ENCODE peak calls at places on chromosomes 7 and 10, in nine cellular contexts. One of them, this sample, is unnamed. For H3K4me1, the result is how much of the 10 kb centered on the place peaks cover.

GRCh38 chr10:75159519-75159918 is 48.1 kb downstream of the SAMD8 start:
- DNase-seq in testis: no peak
- DNase-seq in IMR-90: peak
- DNase-seq in heart left ventricle: no peak
- DNase-seq in Peyer's patch: no peak
- DNase-seq in esophagus squamous epithelium: no peak
- DNase-seq in spleen: no peak
- DNase-seq in breast epithelium: no peak
- DNase-seq in sigmoid colon: no peak
- DNase-seq in this sample: no peak

GRCh38 chr7:116776610-116777289 is 85.6 kb upstream of the CAPZA2 start:
- DNase-seq in testis: no peak
- DNase-seq in IMR-90: peak
- DNase-seq in heart left ventricle: no peak
- DNase-seq in Peyer's patch: no peak
- DNase-seq in esophagus squamous epithelium: no peak
- DNase-seq in spleen: no peak
- DNase-seq in breast epithelium: peak
- DNase-seq in sigmoid colon: no peak
- DNase-seq in this sample: no peak

GRCh38 chr7:152551304-152552036 is 115.7 kb upstream of the KMT2C start:
- DNase-seq in testis: no peak
- DNase-seq in IMR-90: no peak
- DNase-seq in heart left ventricle: no peak
- DNase-seq in Peyer's patch: no peak
- DNase-seq in esophagus squamous epithelium: no peak
- DNase-seq in spleen: no peak
- DNase-seq in breast epithelium: no peak
- DNase-seq in sigmoid colon: no peak
- DNase-seq in this sample: no peak

GRCh38 chr7:112504093-112504695 is 23.4 kb downstream of the LSMEM1 start:
- DNase-seq in testis: no peak
- DNase-seq in IMR-90: no peak
- DNase-seq in heart left ventricle: no peak
- DNase-seq in Peyer's patch: no peak
- DNase-seq in esophagus squamous epithelium: no peak
- DNase-seq in spleen: no peak
- DNase-seq in breast epithelium: no peak
- DNase-seq in sigmoid colon: no peak
- DNase-seq in this sample: no peak

GRCh38 chr7:44176486-44176885 is 12.8 kb downstream of the GCK start:
- DNase-seq in testis: no peak
- DNase-seq in IMR-90: no peak
- DNase-seq in heart left ventricle: no peak
- DNase-seq in Peyer's patch: no peak
- DNase-seq in esophagus squamous epithelium: no peak
- DNase-seq in spleen: no peak
- DNase-seq in breast epithelium: no peak
- DNase-seq in sigmoid colon: no peak
- DNase-seq in this sample: no peak

GRCh38 chr10:36096571-36096970 is 454.5 kb upstream of the FZD8 start:
- DNase-seq in testis: no peak
- DNase-seq in IMR-90: peak
- DNase-seq in heart left ventricle: no peak
- DNase-seq in Peyer's patch: no peak
- DNase-seq in esophagus squamous epithelium: no peak
- DNase-seq in spleen: no peak
- DNase-seq in breast epithelium: no peak
- DNase-seq in sigmoid colon: no peak
- DNase-seq in this sample: no peak

GRCh38 chr7:100705341-100705752 is 574 bp upstream of the POP7 start:
- DNase-seq in testis: peak
- DNase-seq in IMR-90: peak
- DNase-seq in heart left ventricle: peak
- DNase-seq in Peyer's patch: peak
- DNase-seq in esophagus squamous epithelium: no peak
- DNase-seq in spleen: peak
- DNase-seq in breast epithelium: peak
- DNase-seq in sigmoid colon: peak
- DNase-seq in this sample: peak

GRCh38 chr10:31961675-31962074 is 33.0 kb upstream of the ARHGAP12 start:
- DNase-seq in testis: no peak
- DNase-seq in IMR-90: peak
- DNase-seq in heart left ventricle: no peak
- DNase-seq in Peyer's patch: no peak
- DNase-seq in esophagus squamous epithelium: no peak
- DNase-seq in spleen: no peak
- DNase-seq in breast epithelium: no peak
- DNase-seq in sigmoid colon: no peak
- DNase-seq in this sample: no peak

GRCh38 chr10:50565301-50566083 is 58.3 kb downstream of the SGMS1 start:
- DNase-seq in testis: no peak
- DNase-seq in IMR-90: no peak
- DNase-seq in heart left ventricle: no peak
- DNase-seq in Peyer's patch: no peak
- DNase-seq in esophagus squamous epithelium: no peak
- DNase-seq in spleen: no peak
- DNase-seq in breast epithelium: no peak
- DNase-seq in sigmoid colon: no peak
- DNase-seq in this sample: no peak

GRCh38 chr10:50561816-50562215 is 61.9 kb downstream of the SGMS1 start:
- DNase-seq in testis: no peak
- DNase-seq in IMR-90: no peak
- DNase-seq in heart left ventricle: no peak
- DNase-seq in Peyer's patch: no peak
- DNase-seq in esophagus squamous epithelium: no peak
- DNase-seq in spleen: no peak
- DNase-seq in breast epithelium: no peak
- DNase-seq in sigmoid colon: no peak
- DNase-seq in this sample: no peak

GRCh38 chr10:50563906-50564305 is 59.9 kb downstream of the SGMS1 start:
- DNase-seq in testis: no peak
- DNase-seq in IMR-90: no peak
- DNase-seq in heart left ventricle: no peak
- DNase-seq in Peyer's patch: peak
- DNase-seq in esophagus squamous epithelium: no peak
- DNase-seq in spleen: no peak
- DNase-seq in breast epithelium: no peak
- DNase-seq in sigmoid colon: no peak
- DNase-seq in this sample: no peak

GRCh38 chr10:50567384-50567783 is 56.4 kb downstream of the SGMS1 start:
- DNase-seq in testis: no peak
- DNase-seq in IMR-90: no peak
- DNase-seq in heart left ventricle: no peak
- DNase-seq in Peyer's patch: no peak
- DNase-seq in esophagus squamous epithelium: no peak
- DNase-seq in spleen: no peak
- DNase-seq in breast epithelium: no peak
- DNase-seq in sigmoid colon: no peak
- DNase-seq in this sample: peak

DNA sequence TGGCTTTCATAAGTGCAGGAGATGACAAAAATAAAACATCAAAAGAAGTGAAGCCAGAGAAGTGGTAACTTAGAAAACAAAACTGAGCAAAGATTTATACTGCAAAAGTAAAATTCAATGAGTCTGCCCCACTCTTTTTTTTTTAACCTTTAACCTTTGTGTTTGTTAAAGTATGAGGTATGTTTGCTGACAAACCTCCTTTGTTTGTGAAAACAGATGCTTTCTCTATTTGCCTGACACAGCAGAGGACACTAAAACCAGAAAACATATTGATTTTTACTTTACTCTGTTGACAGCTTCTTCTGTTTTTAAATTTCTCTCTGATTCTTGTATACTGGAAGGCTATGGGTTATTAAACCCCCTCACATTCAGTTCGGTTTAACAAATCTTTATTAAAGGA is 57.6 kb downstream of the SGMS1 start:
- DNase-seq in testis: no peak
- DNase-seq in IMR-90: no peak
- DNase-seq in heart left ventricle: no peak
- DNase-seq in Peyer's patch: no peak
- DNase-seq in esophagus squamous epithelium: no peak
- DNase-seq in spleen: no peak
- DNase-seq in breast epithelium: no peak
- DNase-seq in sigmoid colon: no peak
- DNase-seq in this sample: no peak
- H3K4me1 ChIP-seq in testis: under half
- H3K4me1 ChIP-seq in IMR-90: under half
- H3K4me1 ChIP-seq in heart left ventricle: under half
- H3K4me1 ChIP-seq in Peyer's patch: under half
- H3K4me1 ChIP-seq in esophagus squamous epithelium: under half
- H3K4me1 ChIP-seq in spleen: under half
- H3K4me1 ChIP-seq in breast epithelium: under half
- H3K4me1 ChIP-seq in sigmoid colon: under half
- H3K4me1 ChIP-seq in this sample: under half

DNA sequence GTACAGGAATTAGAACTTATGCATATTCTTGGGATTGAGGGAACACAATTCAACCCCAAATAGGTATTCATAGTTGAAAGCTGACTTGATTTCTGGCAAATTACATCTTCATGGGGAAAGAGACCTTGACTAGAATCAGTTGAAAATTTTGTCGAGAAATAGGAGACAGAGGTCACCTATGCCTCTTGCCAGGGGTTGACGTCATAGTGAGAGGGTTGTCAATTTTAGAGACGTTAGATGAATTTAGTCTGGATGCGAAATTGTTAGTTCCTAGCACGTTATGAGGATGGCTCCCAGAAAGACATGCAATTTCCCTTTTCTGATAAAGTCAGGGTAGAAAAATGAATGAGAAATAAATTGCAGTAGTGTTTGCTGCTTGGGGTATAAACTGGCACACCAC is 59.3 kb downstream of the SEC61G start:
- DNase-seq in testis: no peak
- DNase-seq in IMR-90: no peak
- DNase-seq in heart left ventricle: no peak
- DNase-seq in Peyer's patch: no peak
- DNase-seq in esophagus squamous epithelium: no peak
- DNase-seq in spleen: no peak
- DNase-seq in breast epithelium: no peak
- DNase-seq in sigmoid colon: no peak
- DNase-seq in this sample: no peak
- TF ChIP-seq POLR2A in testis: no peak
- TF ChIP-seq POLR2A in IMR-90: no peak
- TF ChIP-seq POLR2A in heart left ventricle: no peak
- TF ChIP-seq POLR2A in Peyer's patch: no peak
- TF ChIP-seq POLR2A in esophagus squamous epithelium: no peak
- TF ChIP-seq POLR2A in spleen: no peak
- TF ChIP-seq POLR2A in breast epithelium: no peak
- TF ChIP-seq POLR2A in sigmoid colon: no peak
- TF ChIP-seq POLR2A in this sample: no peak

DNA sequence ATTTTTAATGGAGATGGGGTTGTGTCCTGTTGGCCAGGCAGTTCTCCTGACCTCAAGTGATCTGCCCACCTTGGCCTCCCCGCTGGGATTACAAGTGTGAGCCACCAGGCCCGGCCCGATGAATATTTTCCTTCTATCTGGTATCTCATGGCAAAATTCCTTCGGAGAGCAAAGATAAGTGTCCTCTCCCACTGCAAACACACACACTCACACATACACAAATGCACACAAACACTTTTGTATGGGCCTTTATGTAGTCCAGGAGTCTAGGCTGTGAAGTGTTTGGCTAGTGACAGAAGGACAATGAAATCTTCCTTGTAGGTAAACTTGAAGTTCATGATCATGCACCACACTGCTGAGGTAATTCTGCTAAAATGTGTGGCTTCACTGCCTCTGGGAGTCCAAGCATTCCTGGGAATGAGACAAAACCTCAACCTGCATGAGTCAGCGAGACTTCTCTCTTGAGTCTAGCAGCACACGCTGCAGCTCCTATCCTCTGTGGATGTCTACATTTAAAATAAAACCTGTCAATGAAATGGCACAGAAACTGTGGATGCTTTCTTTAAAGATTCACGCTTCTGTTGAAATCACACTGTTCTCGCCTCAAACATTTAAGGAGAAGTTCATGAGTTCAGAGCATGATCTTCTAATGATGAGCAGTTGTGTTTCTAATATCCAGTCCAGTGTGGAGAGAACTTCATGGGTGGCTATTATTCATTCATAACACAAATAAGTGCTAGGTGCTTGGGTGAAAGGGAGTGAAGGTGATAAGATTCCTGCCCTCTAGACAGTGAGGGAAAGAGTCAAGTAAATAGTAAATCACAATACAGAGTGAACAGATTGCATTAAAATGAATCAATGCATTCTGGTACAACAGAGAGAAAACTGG is 96.5 kb downstream of the NRP1 start:
- DNase-seq in testis: no peak
- DNase-seq in IMR-90: peak
- DNase-seq in heart left ventricle: no peak
- DNase-seq in Peyer's patch: no peak
- DNase-seq in esophagus squamous epithelium: no peak
- DNase-seq in spleen: no peak
- DNase-seq in breast epithelium: peak
- DNase-seq in sigmoid colon: no peak
- DNase-seq in this sample: no peak
- H3K4me1 ChIP-seq in testis: under half
- H3K4me1 ChIP-seq in IMR-90: under half
- H3K4me1 ChIP-seq in heart left ventricle: half or more
- H3K4me1 ChIP-seq in Peyer's patch: under half
- H3K4me1 ChIP-seq in esophagus squamous epithelium: under half
- H3K4me1 ChIP-seq in spleen: under half
- H3K4me1 ChIP-seq in breast epithelium: under half
- H3K4me1 ChIP-seq in sigmoid colon: under half
- H3K4me1 ChIP-seq in this sample: under half

GRCh38 chr7:73830872-73831655 is at the start of gene CLDN4:
- DNase-seq in testis: no peak
- DNase-seq in IMR-90: no peak
- DNase-seq in heart left ventricle: no peak
- DNase-seq in Peyer's patch: peak
- DNase-seq in esophagus squamous epithelium: no peak
- DNase-seq in spleen: no peak
- DNase-seq in breast epithelium: peak
- DNase-seq in sigmoid colon: no peak
- DNase-seq in this sample: peak

GRCh38 chr7:73833251-73833919 is 2.6 kb downstream of the CLDN4 start:
- DNase-seq in testis: no peak
- DNase-seq in IMR-90: no peak
- DNase-seq in heart left ventricle: no peak
- DNase-seq in Peyer's patch: peak
- DNase-seq in esophagus squamous epithelium: no peak
- DNase-seq in spleen: no peak
- DNase-seq in breast epithelium: no peak
- DNase-seq in sigmoid colon: no peak
- DNase-seq in this sample: no peak

GRCh38 chr7:73830618-73830871 is 251 bp upstream of the CLDN4 start:
- DNase-seq in testis: no peak
- DNase-seq in IMR-90: peak
- DNase-seq in heart left ventricle: no peak
- DNase-seq in Peyer's patch: no peak
- DNase-seq in esophagus squamous epithelium: no peak
- DNase-seq in spleen: no peak
- DNase-seq in breast epithelium: no peak
- DNase-seq in sigmoid colon: no peak
- DNase-seq in this sample: no peak

GRCh38 chr7:73832806-73833205 is 2.0 kb downstream of the CLDN4 start:
- DNase-seq in testis: no peak
- DNase-seq in IMR-90: no peak
- DNase-seq in heart left ventricle: no peak
- DNase-seq in Peyer's patch: no peak
- DNase-seq in esophagus squamous epithelium: no peak
- DNase-seq in spleen: no peak
- DNase-seq in breast epithelium: no peak
- DNase-seq in sigmoid colon: no peak
- DNase-seq in this sample: no peak

DNA sequence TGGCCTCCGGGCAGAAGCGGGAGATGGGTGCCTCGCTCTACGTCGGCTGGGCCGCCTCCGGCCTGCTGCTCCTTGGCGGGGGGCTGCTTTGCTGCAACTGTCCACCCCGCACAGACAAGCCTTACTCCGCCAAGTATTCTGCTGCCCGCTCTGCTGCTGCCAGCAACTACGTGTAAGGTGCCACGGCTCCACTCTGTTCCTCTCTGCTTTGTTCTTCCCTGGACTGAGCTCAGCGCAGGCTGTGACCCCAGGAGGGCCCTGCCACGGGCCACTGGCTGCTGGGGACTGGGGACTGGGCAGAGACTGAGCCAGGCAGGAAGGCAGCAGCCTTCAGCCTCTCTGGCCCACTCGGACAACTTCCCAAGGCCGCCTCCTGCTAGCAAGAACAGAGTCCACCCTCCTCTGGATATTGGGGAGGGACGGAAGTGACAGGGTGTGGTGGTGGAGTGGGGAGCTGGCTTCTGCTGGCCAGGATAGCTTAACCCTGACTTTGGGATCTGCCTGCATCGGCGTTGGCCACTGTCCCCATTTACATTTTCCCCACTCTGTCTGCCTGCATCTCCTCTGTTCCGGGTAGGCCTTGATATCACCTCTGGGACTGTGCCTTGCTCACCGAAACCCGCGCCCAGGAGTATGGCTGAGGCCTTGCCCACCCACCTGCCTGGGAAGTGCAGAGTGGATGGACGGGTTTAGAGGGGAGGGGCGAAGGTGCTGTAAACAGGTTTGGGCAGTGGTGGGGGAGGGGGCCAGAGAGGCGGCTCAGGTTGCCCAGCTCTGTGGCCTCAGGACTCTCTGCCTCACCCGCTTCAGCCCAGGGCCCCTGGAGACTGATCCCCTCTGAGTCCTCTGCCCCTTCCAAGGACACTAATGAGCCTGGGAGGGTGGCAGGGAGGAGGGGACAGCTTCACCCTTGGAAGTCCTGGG is 1.1 kb downstream of the CLDN4 start:
- DNase-seq in testis: peak
- DNase-seq in IMR-90: no peak
- DNase-seq in heart left ventricle: no peak
- DNase-seq in Peyer's patch: peak
- DNase-seq in esophagus squamous epithelium: no peak
- DNase-seq in spleen: no peak
- DNase-seq in breast epithelium: peak
- DNase-seq in sigmoid colon: no peak
- DNase-seq in this sample: peak
- TF ChIP-seq POLR2A in testis: no peak
- TF ChIP-seq POLR2A in IMR-90: no peak
- TF ChIP-seq POLR2A in heart left ventricle: no peak
- TF ChIP-seq POLR2A in Peyer's patch: peak
- TF ChIP-seq POLR2A in esophagus squamous epithelium: peak
- TF ChIP-seq POLR2A in spleen: no peak
- TF ChIP-seq POLR2A in breast epithelium: peak
- TF ChIP-seq POLR2A in sigmoid colon: no peak
- TF ChIP-seq POLR2A in this sample: no peak